ENCODE peak calls at places on chromosomes 11 and 22, in ten cellular contexts. M is cardiac muscle cell, H is pancreas, R is adrenal gland, X is fibroblast of lung, N is breast epithelium, U is AG04450, D is heart left ventricle, G is psoas muscle, L is HL-60. B is an unnamed sample.
A peak's percentile ranks its signal among the peaks of the same experiment; 100 is the strongest.

GRCh38 chr11:288328-289144 is at the start of gene PGGHG:
- DNase-seq in N (no peak), D (peak; percentile 89), M (peak; percentile 50), R (peak; percentile 63), H (peak; percentile 92), G (peak; percentile 79), U (no peak), X (no peak), L (peak; percentile 21), B (no peak)

GRCh38 chr11:66478823-66479740 is 1.2 kb upstream of the DPP3 start:
- DNase-seq in G (peak; percentile 55), L (no peak), U (no peak), R (no peak), H (peak; percentile 69), M (peak; percentile 45), N (peak; percentile 28), D (peak; percentile 55), X (peak; percentile 44), B (no peak)

GRCh38 chr11:93525601-93526000 is 17.6 kb downstream of the SMCO4 start:
- DNase-seq in L (no peak), G (peak; percentile 30), D (peak; percentile 47), M (peak; percentile 69), X (peak; percentile 44), R (no peak), N (no peak), U (no peak), H (no peak), B (no peak)

GRCh38 chr11:66905631-66906030 is 48.8 kb downstream of the LRFN4 start:
- DNase-seq in U (no peak), L (no peak), M (no peak), G (no peak), X (no peak), H (no peak), N (no peak), R (no peak), D (no peak), B (no peak)

GRCh38 chr11:19698493-19699292 is 13.9 kb upstream of the NAV2 start:
- DNase-seq in D (peak; percentile 89), L (no peak), M (peak; percentile 66), X (peak; percentile 67), H (no peak), R (no peak), U (peak; percentile 43), N (peak; percentile 66), G (peak; percentile 85), B (no peak)

GRCh38 chr11:70844387-70844786 is 408.0 kb downstream of the SHANK2 start:
- DNase-seq in R (no peak), N (no peak), X (no peak), M (no peak), D (no peak), L (no peak), U (no peak), H (no peak), G (no peak), B (no peak)

GRCh38 chr11:89463381-89463780 is 27.8 kb downstream of the NOX4 start:
- DNase-seq in R (no peak), U (no peak), H (no peak), D (no peak), G (no peak), L (no peak), X (peak; percentile 1), N (no peak), M (peak; percentile 2), B (no peak)

GRCh38 chr11:132332521-132332920 is 962.1 kb downstream of the NTM start:
- DNase-seq in U (no peak), H (no peak), D (no peak), L (no peak), M (no peak), G (no peak), R (no peak), N (no peak), X (no peak), B (no peak)

GRCh38 chr11:76455931-76456330 is 11.1 kb downstream of the EMSY start:
- DNase-seq in R (no peak), X (no peak), U (no peak), D (no peak), N (no peak), M (no peak), H (no peak), G (no peak), L (no peak), B (no peak)

GRCh38 chr11:76459846-76460245 is 15.0 kb downstream of the EMSY start:
- DNase-seq in D (no peak), L (no peak), H (no peak), X (no peak), U (no peak), M (peak; percentile 16), R (no peak), G (no peak), N (no peak), B (no peak)

GRCh38 chr11:76462317-76462716 is 17.5 kb downstream of the EMSY start:
- DNase-seq in X (no peak), N (no peak), H (no peak), G (no peak), U (no peak), M (no peak), L (no peak), D (no peak), R (no peak), B (no peak)

GRCh38 chr11:76456571-76456970 is 11.8 kb downstream of the EMSY start:
- DNase-seq in G (no peak), L (no peak), M (no peak), U (no peak), X (no peak), D (no peak), H (no peak), R (no peak), N (no peak), B (no peak)

GRCh38 chr11:76459299-76459698 is 14.5 kb downstream of the EMSY start:
- DNase-seq in X (no peak), N (no peak), D (no peak), M (no peak), H (no peak), U (no peak), G (no peak), R (no peak), L (no peak), B (no peak)
- TF ChIP-seq CTCF in X (peak; percentile 7), N (peak; percentile 21), D (peak; percentile 36), M (peak; percentile 40), H (peak; percentile 25), U (peak; percentile 32), G (peak; percentile 37), R (peak; percentile 13), L (peak; percentile 11), B (peak; percentile 38)

GRCh38 chr11:32312206-32312817 is 123.0 kb downstream of the WT1 start:
- DNase-seq in N (no peak), D (no peak), U (no peak), G (no peak), X (peak; percentile 53), H (no peak), M (peak; percentile 71), R (no peak), L (no peak), B (no peak)

GRCh38 chr11:32310218-32310601 is 125.1 kb downstream of the WT1 start:
- DNase-seq in G (no peak), D (no peak), U (no peak), M (peak; percentile 34), L (no peak), N (no peak), H (no peak), X (peak; percentile 29), R (no peak), B (no peak)

GRCh38 chr11:32309541-32310217 is 125.7 kb downstream of the WT1 start:
- DNase-seq in L (no peak), H (no peak), R (no peak), D (no peak), N (no peak), G (no peak), U (no peak), M (no peak), X (no peak), B (no peak)

GRCh38 chr11:32312865-32313403 is 122.4 kb downstream of the WT1 start:
- DNase-seq in R (peak; percentile 20), D (no peak), G (no peak), X (peak; percentile 76), U (no peak), H (no peak), N (no peak), L (peak; percentile 55), M (peak; percentile 85), B (no peak)

DNA sequence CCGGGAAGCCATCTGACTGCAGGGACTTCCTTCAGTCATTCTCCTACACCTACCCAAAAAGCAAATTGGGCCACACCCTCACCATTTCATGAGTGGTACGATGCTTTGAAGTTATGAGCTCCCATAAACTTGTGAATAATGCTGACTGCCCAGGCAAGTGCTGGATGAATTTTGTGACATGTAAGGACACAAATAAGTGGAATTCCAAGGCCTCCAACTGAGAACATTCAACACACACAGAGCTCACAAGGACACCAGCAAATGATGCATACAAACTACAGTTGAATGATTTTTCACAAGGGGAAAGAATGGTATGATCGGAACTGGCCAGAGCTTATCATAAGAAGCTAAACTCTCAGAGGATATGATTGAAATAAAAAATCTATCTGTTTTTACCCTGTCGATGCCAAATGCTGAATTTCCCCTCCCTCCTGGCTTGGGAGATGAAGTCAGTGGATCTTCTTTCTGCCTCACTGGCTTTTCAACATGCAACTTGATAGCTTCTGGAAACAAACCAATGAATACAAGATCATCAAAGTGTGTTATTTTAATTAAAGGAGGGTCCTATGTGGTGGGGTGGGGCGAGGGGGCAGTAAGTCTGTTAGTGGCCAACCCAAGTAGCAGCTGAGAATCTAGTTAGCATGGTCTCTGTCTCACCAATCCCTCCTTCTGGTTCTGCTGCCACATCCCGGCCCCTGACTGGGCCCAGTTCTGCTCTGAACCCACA is 123.8 kb downstream of the WT1 start:
- DNase-seq in R (no peak), L (no peak), D (no peak), H (no peak), M (no peak), U (no peak), N (no peak), X (no peak), G (no peak), B (no peak)
- H3K27ac ChIP-seq in R (no peak overlapping the region), L (no peak overlapping the region), D (no peak overlapping the region), H (no peak overlapping the region), M (no peak overlapping the region), U (no peak overlapping the region), N (no peak overlapping the region), X (no peak overlapping the region), G (no peak overlapping the region), B (no peak overlapping the region)

GRCh38 chr22:39314251-39314971 is 5.0 kb downstream of the RPL3 start:
- DNase-seq in M (no peak), X (no peak), D (peak; percentile 52), G (no peak), H (no peak), U (no peak), R (peak; percentile 60), N (no peak), L (no peak), B (no peak)
- TF ChIP-seq CTCF in M (peak; percentile 19), X (peak; percentile 5), D (no peak), G (peak; percentile 19), H (no peak), U (peak; percentile 25), R (peak; percentile 21), N (no peak), L (no peak), B (no peak)

GRCh38 chr11:80816966-80817365 is 1376.1 kb upstream of the TENM4 start:
- DNase-seq in N (no peak), D (no peak), X (no peak), L (no peak), R (no peak), H (no peak), G (no peak), U (no peak), M (no peak), B (no peak)

GRCh38 chr11:80822248-80822647 is 1381.4 kb upstream of the TENM4 start:
- DNase-seq in G (no peak), H (no peak), M (no peak), L (no peak), X (no peak), R (no peak), U (no peak), N (no peak), D (no peak), B (peak; percentile 9)

GRCh38 chr11:80815752-80816453 is 1375.1 kb upstream of the TENM4 start:
- DNase-seq in U (no peak), R (no peak), D (no peak), X (no peak), G (no peak), N (no peak), L (no peak), H (no peak), M (peak; percentile 0), B (no peak)

GRCh38 chr11:80816454-80816847 is 1375.6 kb upstream of the TENM4 start:
- DNase-seq in M (no peak), D (no peak), R (no peak), U (no peak), H (no peak), N (no peak), X (no peak), G (no peak), L (no peak), B (no peak)
- H3K27ac ChIP-seq in M (no peak overlapping the region), D (no peak overlapping the region), R (no peak overlapping the region), U (no peak overlapping the region), H (no peak overlapping the region), N (no peak overlapping the region), X (no peak overlapping the region), G (no peak overlapping the region), L (no peak overlapping the region), B (no peak overlapping the region)